ENCODE peak calls at places on chromosome 11, in seven cellular contexts. L is WERI-Rb-1; I is fibroblast of the aortic adventitia; G is activated CD4-positive, alpha-beta T cell treated with anti-CD3 and anti-CD28 coated beads, Interleukin-2, amount 10 ng/mL, durations not matched to agents 7 days and 5 days; N is smooth muscle cell of the brain vasculature; B is activated T-cell treated with anti-CD3 and anti-CD28 coated beads for 1 hour; D is NCI-H187 treated with DMSO at 0.1 percent for 48 hours. W is an unnamed sample.

GRCh38 chr11:106447631-106448191 is 370.2 kb downstream of the AASDHPPT start:
- DNase-seq in B (no peak), L (no peak), D (no peak), N (no peak), G (no peak), I (no peak), W (no peak)

GRCh38 chr11:11346249-11346648 is 6.8 kb downstream of the CSNK2A3 start:
- DNase-seq in L (no peak), D (peak; percentile 42), B (no peak), N (no peak), I (no peak), G (no peak), W (no peak)

GRCh38 chr11:41533761-41534160 is 74.3 kb upstream of the LRRC4C start:
- DNase-seq in L (no peak), B (no peak), N (no peak), I (no peak), G (no peak), D (no peak), W (no peak)

GRCh38 chr11:47443028-47443700 is 5.8 kb downstream of the RAPSN start:
- DNase-seq in D (no peak), B (no peak), L (no peak), G (no peak), I (no peak), N (no peak), W (no peak)

GRCh38 chr11:117830674-117831351 is 6.3 kb upstream of the FXYD2 start:
- DNase-seq in G (no peak), N (no peak), I (no peak), D (no peak), L (no peak), B (no peak), W (no peak)

GRCh38 chr11:47616726-47617416 is 22.7 kb upstream of the C1QTNF4 start:
- DNase-seq in G (peak; percentile 35), B (no peak), L (peak; percentile 64), N (peak; percentile 63), I (peak; percentile 90), D (no peak), W (peak; percentile 7)

GRCh38 chr11:79950172-79950571 is 509.3 kb upstream of the TENM4 start:
- DNase-seq in B (no peak), D (no peak), G (no peak), I (no peak), N (no peak), L (no peak), W (no peak)

GRCh38 chr11:110123003-110123402 is 29.8 kb downstream of the ZC3H12C start:
- DNase-seq in G (no peak), D (no peak), B (no peak), N (no peak), L (no peak), I (peak; percentile 86), W (no peak)